ENCODE peak calls at places on chromosomes 7 and 10, in ten cellular contexts. One of them, this sample, is unnamed.

GRCh38 chr7:44801890-44802289 is 5.4 kb downstream of the PPIA start:
- DNase-seq in kidney epithelial cell: no peak
- DNase-seq in Peyer's patch: no peak
- DNase-seq in body of pancreas: no peak
- DNase-seq in activated B cell treated with CpG ODN at 0.5 μM for 24 hours: no peak
- DNase-seq in brain microvascular endothelial cell: no peak
- DNase-seq in HFF-Myc: no peak
- DNase-seq in left ventricle myocardium inferior: no peak
- DNase-seq in tibial nerve: no peak
- DNase-seq in epithelial cell of proximal tubule: no peak
- DNase-seq in this sample: no peak

GRCh38 chr10:100183482-100183881 is 2.3 kb downstream of the ERLIN1 start:
- DNase-seq in kidney epithelial cell: no peak
- DNase-seq in Peyer's patch: no peak
- DNase-seq in body of pancreas: no peak
- DNase-seq in activated B cell treated with CpG ODN at 0.5 μM for 24 hours: no peak
- DNase-seq in brain microvascular endothelial cell: no peak
- DNase-seq in HFF-Myc: no peak
- DNase-seq in left ventricle myocardium inferior: no peak
- DNase-seq in tibial nerve: no peak
- DNase-seq in epithelial cell of proximal tubule: no peak
- DNase-seq in this sample: no peak

GRCh38 chr10:109957092-109957797 is 33.9 kb upstream of the XPNPEP1 start:
- DNase-seq in kidney epithelial cell: no peak
- DNase-seq in Peyer's patch: no peak
- DNase-seq in body of pancreas: peak; percentile 79
- DNase-seq in activated B cell treated with CpG ODN at 0.5 μM for 24 hours: no peak
- DNase-seq in brain microvascular endothelial cell: no peak
- DNase-seq in HFF-Myc: no peak
- DNase-seq in left ventricle myocardium inferior: no peak
- DNase-seq in tibial nerve: no peak
- DNase-seq in epithelial cell of proximal tubule: no peak
- DNase-seq in this sample: no peak

GRCh38 chr7:44980393-44981034 is 1.7 kb upstream of the MYO1G start:
- DNase-seq in kidney epithelial cell: no peak
- DNase-seq in Peyer's patch: no peak
- DNase-seq in body of pancreas: no peak
- DNase-seq in activated B cell treated with CpG ODN at 0.5 μM for 24 hours: peak; percentile 56
- DNase-seq in brain microvascular endothelial cell: peak; percentile 51
- DNase-seq in HFF-Myc: no peak
- DNase-seq in left ventricle myocardium inferior: no peak
- DNase-seq in tibial nerve: no peak
- DNase-seq in epithelial cell of proximal tubule: no peak
- DNase-seq in this sample: no peak

GRCh38 chr7:1637155-1637554 is 32.9 kb upstream of the ELFN1 start:
- DNase-seq in kidney epithelial cell: no peak
- DNase-seq in Peyer's patch: no peak
- DNase-seq in body of pancreas: no peak
- DNase-seq in activated B cell treated with CpG ODN at 0.5 μM for 24 hours: no peak
- DNase-seq in brain microvascular endothelial cell: no peak
- DNase-seq in HFF-Myc: no peak
- DNase-seq in left ventricle myocardium inferior: no peak
- DNase-seq in tibial nerve: no peak
- DNase-seq in epithelial cell of proximal tubule: no peak
- DNase-seq in this sample: no peak

GRCh38 chr10:132294561-132295320 is 13.0 kb downstream of the STK32C start:
- DNase-seq in kidney epithelial cell: no peak
- DNase-seq in Peyer's patch: peak; percentile 24
- DNase-seq in body of pancreas: no peak
- DNase-seq in activated B cell treated with CpG ODN at 0.5 μM for 24 hours: no peak
- DNase-seq in brain microvascular endothelial cell: no peak
- DNase-seq in HFF-Myc: no peak
- DNase-seq in left ventricle myocardium inferior: peak; percentile 5
- DNase-seq in tibial nerve: no peak
- DNase-seq in epithelial cell of proximal tubule: no peak
- DNase-seq in this sample: no peak

GRCh38 chr7:38292442-38292841 is 19.0 kb upstream of the TARP start:
- DNase-seq in kidney epithelial cell: no peak
- DNase-seq in Peyer's patch: no peak
- DNase-seq in body of pancreas: no peak
- DNase-seq in activated B cell treated with CpG ODN at 0.5 μM for 24 hours: no peak
- DNase-seq in brain microvascular endothelial cell: no peak
- DNase-seq in HFF-Myc: no peak
- DNase-seq in left ventricle myocardium inferior: no peak
- DNase-seq in tibial nerve: no peak
- DNase-seq in epithelial cell of proximal tubule: no peak
- DNase-seq in this sample: no peak

GRCh38 chr10:114401195-114401741 is 3.0 kb downstream of the AFAP1L2 start:
- DNase-seq in kidney epithelial cell: no peak
- DNase-seq in Peyer's patch: no peak
- DNase-seq in body of pancreas: peak; percentile 36
- DNase-seq in activated B cell treated with CpG ODN at 0.5 μM for 24 hours: no peak
- DNase-seq in brain microvascular endothelial cell: peak; percentile 58
- DNase-seq in HFF-Myc: peak; percentile 56
- DNase-seq in left ventricle myocardium inferior: peak; percentile 79
- DNase-seq in tibial nerve: peak; percentile 75
- DNase-seq in epithelial cell of proximal tubule: peak; percentile 35
- DNase-seq in this sample: no peak

GRCh38 chr7:44195901-44196300 is 4.9 kb upstream of the YKT6 start:
- DNase-seq in kidney epithelial cell: no peak
- DNase-seq in Peyer's patch: no peak
- DNase-seq in body of pancreas: no peak
- DNase-seq in activated B cell treated with CpG ODN at 0.5 μM for 24 hours: no peak
- DNase-seq in brain microvascular endothelial cell: no peak
- DNase-seq in HFF-Myc: no peak
- DNase-seq in left ventricle myocardium inferior: no peak
- DNase-seq in tibial nerve: no peak
- DNase-seq in epithelial cell of proximal tubule: no peak
- DNase-seq in this sample: no peak

DNA sequence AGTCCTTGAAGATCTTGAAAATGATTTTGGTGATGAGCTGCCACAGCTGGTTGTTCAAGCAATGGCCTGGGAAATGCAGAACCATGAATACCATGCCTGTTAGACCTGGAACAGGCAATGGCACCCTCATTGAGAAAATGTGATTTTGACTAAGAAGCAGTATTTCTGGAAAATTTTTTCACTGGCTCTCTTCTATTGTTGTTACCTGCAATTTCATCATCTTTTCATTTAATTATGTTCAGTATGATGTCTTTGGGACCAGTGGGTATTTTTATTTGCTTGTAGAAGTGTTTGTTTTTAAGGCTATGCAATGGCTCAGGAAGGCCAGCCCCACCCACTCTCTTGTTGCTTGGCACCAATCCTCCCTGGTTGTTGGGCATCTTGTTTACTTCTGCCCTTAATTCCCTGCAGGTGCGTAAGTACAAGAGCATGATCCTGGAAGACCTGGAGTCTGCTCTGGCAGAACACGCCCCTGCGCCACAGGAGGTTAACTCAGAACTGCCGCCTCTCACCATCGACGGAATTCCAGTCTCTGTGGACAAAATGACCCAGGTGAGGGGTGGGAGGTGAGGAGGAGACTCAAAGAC is 78.6 kb downstream of the NRF1 start:
- DNase-seq in kidney epithelial cell: no peak
- DNase-seq in Peyer's patch: no peak
- DNase-seq in body of pancreas: peak; percentile 13
- DNase-seq in activated B cell treated with CpG ODN at 0.5 μM for 24 hours: no peak
- DNase-seq in brain microvascular endothelial cell: no peak
- DNase-seq in HFF-Myc: no peak
- DNase-seq in left ventricle myocardium inferior: no peak
- DNase-seq in tibial nerve: no peak
- DNase-seq in epithelial cell of proximal tubule: no peak
- DNase-seq in this sample: no peak
- TF ChIP-seq CTCF in kidney epithelial cell: no peak
- TF ChIP-seq CTCF in Peyer's patch: no peak
- TF ChIP-seq CTCF in body of pancreas: no peak
- TF ChIP-seq CTCF in activated B cell treated with CpG ODN at 0.5 μM for 24 hours: no peak
- TF ChIP-seq CTCF in brain microvascular endothelial cell: no peak
- TF ChIP-seq CTCF in HFF-Myc: no peak
- TF ChIP-seq CTCF in left ventricle myocardium inferior: no peak
- TF ChIP-seq CTCF in tibial nerve: no peak
- TF ChIP-seq CTCF in epithelial cell of proximal tubule: no peak
- TF ChIP-seq CTCF in this sample: no peak

GRCh38 chr7:117873933-117874530 is 791 bp upstream of the CTTNBP2 start:
- DNase-seq in kidney epithelial cell: no peak
- DNase-seq in Peyer's patch: no peak
- DNase-seq in body of pancreas: no peak
- DNase-seq in activated B cell treated with CpG ODN at 0.5 μM for 24 hours: no peak
- DNase-seq in brain microvascular endothelial cell: no peak
- DNase-seq in HFF-Myc: no peak
- DNase-seq in left ventricle myocardium inferior: no peak
- DNase-seq in tibial nerve: no peak
- DNase-seq in epithelial cell of proximal tubule: no peak
- DNase-seq in this sample: no peak

GRCh38 chr7:117871778-117872538 is 1.3 kb downstream of the CTTNBP2 start:
- DNase-seq in kidney epithelial cell: no peak
- DNase-seq in Peyer's patch: no peak
- DNase-seq in body of pancreas: peak; percentile 22
- DNase-seq in activated B cell treated with CpG ODN at 0.5 μM for 24 hours: no peak
- DNase-seq in brain microvascular endothelial cell: peak; percentile 2
- DNase-seq in HFF-Myc: no peak
- DNase-seq in left ventricle myocardium inferior: peak; percentile 17
- DNase-seq in tibial nerve: no peak
- DNase-seq in epithelial cell of proximal tubule: no peak
- DNase-seq in this sample: no peak

GRCh38 chr7:117873056-117873932 is at the start of gene CTTNBP2:
- DNase-seq in kidney epithelial cell: no peak
- DNase-seq in Peyer's patch: peak; percentile 71
- DNase-seq in body of pancreas: peak; percentile 57
- DNase-seq in activated B cell treated with CpG ODN at 0.5 μM for 24 hours: no peak
- DNase-seq in brain microvascular endothelial cell: peak; percentile 29
- DNase-seq in HFF-Myc: no peak
- DNase-seq in left ventricle myocardium inferior: peak; percentile 63
- DNase-seq in tibial nerve: peak; percentile 23
- DNase-seq in epithelial cell of proximal tubule: no peak
- DNase-seq in this sample: no peak

GRCh38 chr7:117871401-117871777 is 1.9 kb downstream of the CTTNBP2 start:
- DNase-seq in kidney epithelial cell: no peak
- DNase-seq in Peyer's patch: no peak
- DNase-seq in body of pancreas: no peak
- DNase-seq in activated B cell treated with CpG ODN at 0.5 μM for 24 hours: no peak
- DNase-seq in brain microvascular endothelial cell: no peak
- DNase-seq in HFF-Myc: no peak
- DNase-seq in left ventricle myocardium inferior: no peak
- DNase-seq in tibial nerve: no peak
- DNase-seq in epithelial cell of proximal tubule: no peak
- DNase-seq in this sample: no peak

GRCh38 chr7:117872565-117873055 is 631 bp downstream of the CTTNBP2 start:
- DNase-seq in kidney epithelial cell: no peak
- DNase-seq in Peyer's patch: no peak
- DNase-seq in body of pancreas: peak; percentile 40
- DNase-seq in activated B cell treated with CpG ODN at 0.5 μM for 24 hours: no peak
- DNase-seq in brain microvascular endothelial cell: peak; percentile 2
- DNase-seq in HFF-Myc: no peak
- DNase-seq in left ventricle myocardium inferior: peak; percentile 29
- DNase-seq in tibial nerve: peak; percentile 16
- DNase-seq in epithelial cell of proximal tubule: no peak
- DNase-seq in this sample: no peak
- TF ChIP-seq CTCF in kidney epithelial cell: peak; percentile 45
- TF ChIP-seq CTCF in Peyer's patch: no peak
- TF ChIP-seq CTCF in body of pancreas: no peak
- TF ChIP-seq CTCF in activated B cell treated with CpG ODN at 0.5 μM for 24 hours: no peak
- TF ChIP-seq CTCF in brain microvascular endothelial cell: peak; percentile 35
- TF ChIP-seq CTCF in HFF-Myc: no peak
- TF ChIP-seq CTCF in left ventricle myocardium inferior: peak; percentile 16
- TF ChIP-seq CTCF in tibial nerve: no peak
- TF ChIP-seq CTCF in epithelial cell of proximal tubule: peak; percentile 34
- TF ChIP-seq CTCF in this sample: no peak

DNA sequence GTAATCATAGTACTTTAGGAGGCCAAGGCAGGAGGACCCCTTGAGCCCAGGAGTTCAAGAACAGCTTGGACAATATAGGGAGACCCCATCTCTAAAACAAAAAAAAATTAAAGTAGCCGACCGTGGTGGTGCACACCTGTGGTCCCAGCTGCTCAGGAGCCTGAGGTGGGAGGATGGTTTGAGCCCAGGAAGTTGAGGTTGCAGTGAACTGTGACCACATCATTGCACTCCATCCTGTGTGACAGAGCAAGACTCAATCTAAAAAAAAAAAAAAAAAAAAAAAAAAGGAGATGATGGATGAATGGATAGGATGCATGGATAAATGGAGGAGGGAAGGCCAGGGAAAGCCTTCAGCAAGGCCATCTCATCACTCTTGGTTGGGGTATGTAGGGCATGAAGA is 33.4 kb upstream of the BMPR1A start:
- DNase-seq in kidney epithelial cell: no peak
- DNase-seq in Peyer's patch: no peak
- DNase-seq in body of pancreas: no peak
- DNase-seq in activated B cell treated with CpG ODN at 0.5 μM for 24 hours: no peak
- DNase-seq in brain microvascular endothelial cell: no peak
- DNase-seq in HFF-Myc: no peak
- DNase-seq in left ventricle myocardium inferior: no peak
- DNase-seq in tibial nerve: no peak
- DNase-seq in epithelial cell of proximal tubule: no peak
- DNase-seq in this sample: no peak
- TF ChIP-seq CTCF in kidney epithelial cell: no peak
- TF ChIP-seq CTCF in Peyer's patch: no peak
- TF ChIP-seq CTCF in body of pancreas: no peak
- TF ChIP-seq CTCF in activated B cell treated with CpG ODN at 0.5 μM for 24 hours: no peak
- TF ChIP-seq CTCF in brain microvascular endothelial cell: no peak
- TF ChIP-seq CTCF in HFF-Myc: no peak
- TF ChIP-seq CTCF in left ventricle myocardium inferior: no peak
- TF ChIP-seq CTCF in tibial nerve: no peak
- TF ChIP-seq CTCF in epithelial cell of proximal tubule: no peak
- TF ChIP-seq CTCF in this sample: no peak

GRCh38 chr10:131021967-131022366 is 289.6 kb downstream of the TCERG1L start:
- DNase-seq in kidney epithelial cell: no peak
- DNase-seq in Peyer's patch: peak; percentile 18
- DNase-seq in body of pancreas: no peak
- DNase-seq in activated B cell treated with CpG ODN at 0.5 μM for 24 hours: no peak
- DNase-seq in brain microvascular endothelial cell: no peak
- DNase-seq in HFF-Myc: no peak
- DNase-seq in left ventricle myocardium inferior: no peak
- DNase-seq in tibial nerve: no peak
- DNase-seq in epithelial cell of proximal tubule: no peak
- DNase-seq in this sample: no peak

GRCh38 chr10:131021246-131021895 is 290.1 kb downstream of the TCERG1L start:
- DNase-seq in kidney epithelial cell: no peak
- DNase-seq in Peyer's patch: peak; percentile 15
- DNase-seq in body of pancreas: peak; percentile 89
- DNase-seq in activated B cell treated with CpG ODN at 0.5 μM for 24 hours: no peak
- DNase-seq in brain microvascular endothelial cell: no peak
- DNase-seq in HFF-Myc: no peak
- DNase-seq in left ventricle myocardium inferior: peak; percentile 43
- DNase-seq in tibial nerve: no peak
- DNase-seq in epithelial cell of proximal tubule: no peak
- DNase-seq in this sample: no peak

GRCh38 chr10:131019696-131020095 is 291.8 kb downstream of the TCERG1L start:
- DNase-seq in kidney epithelial cell: no peak
- DNase-seq in Peyer's patch: peak; percentile 18
- DNase-seq in body of pancreas: no peak
- DNase-seq in activated B cell treated with CpG ODN at 0.5 μM for 24 hours: no peak
- DNase-seq in brain microvascular endothelial cell: no peak
- DNase-seq in HFF-Myc: no peak
- DNase-seq in left ventricle myocardium inferior: no peak
- DNase-seq in tibial nerve: no peak
- DNase-seq in epithelial cell of proximal tubule: no peak
- DNase-seq in this sample: no peak

GRCh38 chr10:131022369-131022768 is 289.2 kb downstream of the TCERG1L start:
- DNase-seq in kidney epithelial cell: no peak
- DNase-seq in Peyer's patch: no peak
- DNase-seq in body of pancreas: no peak
- DNase-seq in activated B cell treated with CpG ODN at 0.5 μM for 24 hours: no peak
- DNase-seq in brain microvascular endothelial cell: no peak
- DNase-seq in HFF-Myc: no peak
- DNase-seq in left ventricle myocardium inferior: no peak
- DNase-seq in tibial nerve: no peak
- DNase-seq in epithelial cell of proximal tubule: no peak
- DNase-seq in this sample: no peak

GRCh38 chr10:131020775-131021174 is 290.7 kb downstream of the TCERG1L start:
- DNase-seq in kidney epithelial cell: no peak
- DNase-seq in Peyer's patch: no peak
- DNase-seq in body of pancreas: no peak
- DNase-seq in activated B cell treated with CpG ODN at 0.5 μM for 24 hours: no peak
- DNase-seq in brain microvascular endothelial cell: no peak
- DNase-seq in HFF-Myc: no peak
- DNase-seq in left ventricle myocardium inferior: no peak
- DNase-seq in tibial nerve: no peak
- DNase-seq in epithelial cell of proximal tubule: no peak
- DNase-seq in this sample: no peak
- TF ChIP-seq CTCF in kidney epithelial cell: no peak
- TF ChIP-seq CTCF in Peyer's patch: no peak
- TF ChIP-seq CTCF in body of pancreas: no peak
- TF ChIP-seq CTCF in activated B cell treated with CpG ODN at 0.5 μM for 24 hours: no peak
- TF ChIP-seq CTCF in brain microvascular endothelial cell: no peak
- TF ChIP-seq CTCF in HFF-Myc: no peak
- TF ChIP-seq CTCF in left ventricle myocardium inferior: no peak
- TF ChIP-seq CTCF in tibial nerve: no peak
- TF ChIP-seq CTCF in epithelial cell of proximal tubule: no peak
- TF ChIP-seq CTCF in this sample: no peak